ENCODE peak calls at places on chromosomes 6 and 20, in eight cellular contexts. S is tibial artery; O is effector memory CD4-positive, alpha-beta T cell; T is IMR-90; E is ovary; C is neural progenitor cell; P is fibroblast of lung; F is thyroid gland. R is an unnamed sample.

GRCh38 chr6:16596890-16597331 is 164.3 kb downstream of the ATXN1 start:
- DNase-seq in C (no peak), S (no peak), P (no peak), O (no peak), T (no peak), F (no peak), E (no peak), R (no peak)

GRCh38 chr20:53387983-53388675 is 205.5 kb downstream of the ZNF217 start:
- DNase-seq in T (no peak), E (no peak), C (no peak), O (no peak), F (no peak), S (no peak), P (no peak), R (no peak)

GRCh38 chr6:85798934-85799490 is 156.3 kb upstream of the SYNCRIP start:
- DNase-seq in P (no peak), C (peak; percentile 15), F (no peak), E (no peak), O (no peak), T (no peak), S (no peak), R (no peak)

GRCh38 chr6:123681957-123682462 is 45.3 kb upstream of the TRDN start:
- DNase-seq in T (no peak), F (no peak), S (no peak), C (no peak), O (no peak), P (no peak), E (no peak), R (no peak)

GRCh38 chr6:113858067-113858604 is 991 bp downstream of the MARCKS start:
- DNase-seq in T (peak; percentile 29), P (peak; percentile 53), C (peak; percentile 69), E (peak; percentile 62), F (peak; percentile 49), O (no peak), S (peak; percentile 73), R (no peak)

GRCh38 chr20:46133886-46134654 is 16.0 kb downstream of the CD40 start:
- DNase-seq in O (no peak), T (no peak), E (no peak), P (no peak), C (no peak), S (no peak), F (no peak), R (no peak)

GRCh38 chr6:113767985-113768384 is 89.2 kb upstream of the MARCKS start:
- DNase-seq in O (no peak), P (no peak), F (no peak), T (no peak), S (no peak), E (no peak), C (no peak), R (no peak)

GRCh38 chr6:112839525-112839961 is 492.4 kb downstream of the RFPL4B start:
- DNase-seq in T (peak; percentile 88), E (no peak), P (peak; percentile 91), O (no peak), S (no peak), F (no peak), C (peak; percentile 20), R (no peak)

GRCh38 chr20:18857640-18858039 is 44.1 kb downstream of the SCP2D1 start:
- DNase-seq in T (peak; percentile 8), E (no peak), F (no peak), C (no peak), O (no peak), P (peak; percentile 3), S (no peak), R (no peak)

GRCh38 chr20:50588034-50588736 is 78.0 kb downstream of the PTPN1 start:
- DNase-seq in P (peak; percentile 39), T (peak; percentile 58), E (peak; percentile 75), S (peak; percentile 85), F (peak; percentile 76), O (peak; percentile 54), C (peak; percentile 77), R (no peak)

GRCh38 chr6:169019727-169020491 is 233.7 kb downstream of the THBS2 start:
- DNase-seq in S (no peak), C (peak; percentile 19), E (no peak), F (no peak), P (no peak), T (peak; percentile 14), O (no peak), R (no peak)

GRCh38 chr20:8095648-8096572 is 36.2 kb upstream of the PLCB1 start:
- DNase-seq in P (peak; percentile 26), C (no peak), F (no peak), O (no peak), T (peak; percentile 79), S (no peak), E (no peak), R (no peak)

GRCh38 chr6:18154507-18155272 is at the start of gene TPMT:
- DNase-seq in P (no peak), T (no peak), E (no peak), O (no peak), C (peak; percentile 97), S (peak; percentile 70), F (peak; percentile 93), R (peak; percentile 41)

DNA sequence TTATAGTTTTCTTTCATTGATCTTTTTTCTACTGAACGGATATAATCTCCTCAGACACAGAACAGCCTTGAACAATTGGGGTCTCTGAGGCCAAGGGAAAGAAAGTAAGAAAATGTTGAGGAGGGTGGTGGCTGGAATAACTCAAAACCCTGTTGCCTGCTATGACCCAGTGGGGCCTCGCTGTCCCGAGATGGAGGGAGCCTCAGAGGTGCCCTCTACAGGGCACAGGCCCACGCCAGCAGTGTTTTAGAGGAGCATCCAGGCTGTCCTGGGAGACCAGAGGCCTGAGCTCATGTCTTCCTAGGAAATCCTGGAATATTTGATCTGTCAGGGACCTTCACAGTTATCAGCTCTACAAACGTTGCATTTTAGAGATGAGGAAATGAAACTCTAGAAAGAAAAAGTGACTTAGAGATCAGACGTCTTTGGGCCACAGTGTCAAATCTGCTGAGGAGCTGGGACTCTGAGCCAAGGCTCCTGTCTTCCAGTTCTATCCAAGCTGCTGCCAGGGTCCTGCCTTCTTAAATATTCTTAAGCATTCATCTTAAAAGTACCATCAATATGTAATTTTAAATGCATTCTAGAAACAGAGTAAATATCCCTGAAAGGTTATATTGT is 26.3 kb downstream of the ALDH5A1 start:
- DNase-seq in C (peak; percentile 67), P (no peak), T (peak; percentile 19), F (peak; percentile 30), E (peak; percentile 30), S (no peak), O (no peak), R (peak; percentile 37)
- H3K27ac ChIP-seq in C (no peak overlapping the region), P (no peak overlapping the region), T (no peak overlapping the region), F (no peak overlapping the region), E (no peak overlapping the region), S (no peak overlapping the region), O (no peak overlapping the region), R (no peak overlapping the region)

GRCh38 chr6:33410711-33411631 is at the start of gene PHF1:
- DNase-seq in F (peak; percentile 79), T (peak; percentile 80), P (peak; percentile 83), C (no peak), E (no peak), S (no peak), O (no peak), R (no peak)

GRCh38 chr6:33411632-33412005 is 805 bp downstream of the PHF1 start:
- DNase-seq in T (no peak), E (no peak), O (no peak), F (no peak), S (no peak), P (no peak), C (no peak), R (no peak)

GRCh38 chr6:33407132-33407718 is 3.6 kb upstream of the PHF1 start:
- DNase-seq in C (no peak), E (no peak), F (no peak), S (no peak), O (no peak), P (peak; percentile 40), T (peak; percentile 69), R (no peak)

GRCh38 chr6:33412140-33413009 is 1.6 kb downstream of the PHF1 start:
- DNase-seq in T (no peak), C (no peak), P (no peak), E (peak; percentile 20), F (no peak), O (no peak), S (no peak), R (no peak)

GRCh38 chr6:33410050-33410710 is 634 bp upstream of the PHF1 start:
- DNase-seq in E (peak; percentile 97), T (peak; percentile 97), P (peak; percentile 97), F (peak; percentile 98), C (peak; percentile 99), S (peak; percentile 99), O (peak; percentile 97), R (peak; percentile 97)
- H3K36me3 ChIP-seq in E (no peaks in the 10 kb centered on the region), T (peaks cover 34% of the 10 kb centered on the region), P (peaks cover 15% of the 10 kb centered on the region), F (peaks cover 22% of the 10 kb centered on the region), C (peaks cover 10% of the 10 kb centered on the region), S (peaks cover 29% of the 10 kb centered on the region), O (peaks cover 28% of the 10 kb centered on the region), R (peaks cover 21% of the 10 kb centered on the region)

GRCh38 chr6:15408008-15408407 is 162.1 kb downstream of the JARID2 start:
- DNase-seq in S (no peak), T (no peak), C (no peak), P (no peak), O (no peak), F (no peak), E (no peak), R (no peak)
- H3K4me1 ChIP-seq in S (no peaks in the 10 kb centered on the region), T (peaks cover 7% of the 10 kb centered on the region), C (peaks cover 68% of the 10 kb centered on the region), P (no peaks in the 10 kb centered on the region), O (peaks cover 17% of the 10 kb centered on the region), F (no peaks in the 10 kb centered on the region), E (peaks cover 4% of the 10 kb centered on the region), R (peaks cover 4% of the 10 kb centered on the region)

DNA sequence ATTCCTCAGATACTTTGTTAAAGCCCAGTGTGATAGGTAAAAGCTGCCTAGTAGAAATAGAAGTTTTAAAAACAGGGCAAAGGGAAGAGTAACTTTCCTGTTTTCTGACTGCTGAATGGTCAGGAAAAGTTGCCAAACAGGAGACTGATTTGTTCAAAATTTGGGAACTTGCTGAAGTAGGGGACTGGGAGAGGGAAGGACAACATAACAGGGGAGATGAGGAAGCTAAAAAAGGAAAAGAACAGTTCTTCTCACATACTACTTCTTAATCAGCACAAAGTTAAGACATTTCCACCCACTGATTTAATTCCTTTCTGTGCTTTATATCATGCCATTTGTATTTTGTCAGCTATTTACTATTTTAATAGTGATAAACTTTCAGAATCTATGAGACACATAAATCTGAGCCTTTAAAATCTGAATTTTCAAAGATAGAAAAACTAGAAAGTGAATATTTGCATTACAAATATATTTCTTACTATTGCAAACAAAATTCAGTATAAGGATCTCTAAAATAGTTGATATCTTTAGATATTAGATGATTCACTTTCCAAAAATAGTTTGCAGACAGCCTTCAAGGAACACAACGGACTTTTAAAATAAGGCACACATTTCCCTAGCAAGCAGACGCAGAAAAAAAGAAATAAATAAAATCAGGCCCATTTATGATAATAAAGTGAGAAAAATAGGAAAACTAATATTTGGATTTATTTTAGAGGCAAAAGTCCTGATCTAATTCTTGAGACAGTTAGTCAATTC is 36.9 kb upstream of the SLC16A10 start:
- DNase-seq in T (no peak), P (no peak), E (no peak), C (no peak), S (no peak), F (no peak), O (no peak), R (no peak)
- H3K27ac ChIP-seq in T (no peak overlapping the region), P (no peak overlapping the region), E (no peak overlapping the region), C (no peak overlapping the region), S (peak overlapping the region; percentile 46), F (no peak overlapping the region), O (no peak overlapping the region), R (no peak overlapping the region)